ENCODE peak calls at places on chromosomes 12 and 14, in four cellular contexts. One of them, this sample, is unnamed.

GRCh38 chr14:91466192-91466591 is 43.9 kb downstream of the PPP4R3A start:
- DNase-seq in H9: no peak
- DNase-seq in keratinocyte: no peak
- DNase-seq in osteoblast: no peak
- DNase-seq in this sample: no peak

GRCh38 chr14:51609251-51609986 is 42.3 kb upstream of the FRMD6 start:
- DNase-seq in osteoblast: no peak
- DNase-seq in H9: no peak
- DNase-seq in keratinocyte: no peak
- DNase-seq in this sample: no peak

GRCh38 chr12:27424631-27425230 is 21.8 kb upstream of the SMCO2 start:
- DNase-seq in osteoblast: peak
- DNase-seq in H9: no peak
- DNase-seq in keratinocyte: no peak
- DNase-seq in this sample: no peak

GRCh38 chr14:25049559-25050493 is at the start of gene STXBP6:
- DNase-seq in osteoblast: peak
- DNase-seq in H9: peak
- DNase-seq in keratinocyte: no peak
- DNase-seq in this sample: no peak

GRCh38 chr12:32399373-32400113 is at the start of gene FGD4:
- DNase-seq in H9: peak
- DNase-seq in keratinocyte: no peak
- DNase-seq in osteoblast: peak
- DNase-seq in this sample: peak

GRCh38 chr12:32365473-32366064 is 33.8 kb upstream of the FGD4 start:
- DNase-seq in H9: peak
- DNase-seq in keratinocyte: peak
- DNase-seq in osteoblast: no peak
- DNase-seq in this sample: peak

GRCh38 chr14:65411656-65412188 is 808 bp upstream of the FUT8 start:
- DNase-seq in keratinocyte: peak
- DNase-seq in H9: peak
- DNase-seq in osteoblast: peak
- DNase-seq in this sample: peak

GRCh38 chr12:4369548-4369947 is 10.0 kb downstream of the FGF23 start:
- DNase-seq in keratinocyte: no peak
- DNase-seq in osteoblast: no peak
- DNase-seq in H9: no peak
- DNase-seq in this sample: no peak

GRCh38 chr12:3130053-3130805 is 53.0 kb downstream of the TSPAN9 start:
- DNase-seq in H9: no peak
- DNase-seq in keratinocyte: no peak
- DNase-seq in osteoblast: peak
- DNase-seq in this sample: no peak

GRCh38 chr12:1204581-1205121 is 213.6 kb downstream of the ERC1 start:
- DNase-seq in keratinocyte: no peak
- DNase-seq in osteoblast: peak
- DNase-seq in H9: no peak
- DNase-seq in this sample: no peak

GRCh38 chr12:120093592-120094355 is 22.8 kb downstream of the RAB35 start:
- DNase-seq in H9: peak
- DNase-seq in keratinocyte: no peak
- DNase-seq in osteoblast: peak
- DNase-seq in this sample: no peak

GRCh38 chr12:115867854-115868253 is 409.6 kb downstream of the MED13L start:
- DNase-seq in osteoblast: no peak
- DNase-seq in H9: no peak
- DNase-seq in keratinocyte: no peak
- DNase-seq in this sample: no peak
- H3K27ac ChIP-seq in osteoblast: no peak
- H3K27ac ChIP-seq in H9: no peak
- H3K27ac ChIP-seq in keratinocyte: no peak
- H3K27ac ChIP-seq in this sample: no peak

GRCh38 chr12:131851741-131852550 is 23.8 kb downstream of the MMP17 start:
- DNase-seq in osteoblast: peak
- DNase-seq in keratinocyte: no peak
- DNase-seq in H9: peak
- DNase-seq in this sample: no peak
- H3K27ac ChIP-seq in osteoblast: no peak
- H3K27ac ChIP-seq in keratinocyte: no peak
- H3K27ac ChIP-seq in H9: no peak
- H3K27ac ChIP-seq in this sample: no peak

GRCh38 chr12:109477963-109478315 is 505 bp downstream of the UBE3B start:
- DNase-seq in keratinocyte: no peak
- DNase-seq in osteoblast: no peak
- DNase-seq in H9: no peak
- DNase-seq in this sample: no peak
- H3K27ac ChIP-seq in keratinocyte: peak
- H3K27ac ChIP-seq in osteoblast: peak
- H3K27ac ChIP-seq in H9: no peak
- H3K27ac ChIP-seq in this sample: peak

GRCh38 chr14:36866867-36867266 is 205.2 kb downstream of the PAX9 start:
- DNase-seq in keratinocyte: no peak
- DNase-seq in H9: no peak
- DNase-seq in osteoblast: no peak
- DNase-seq in this sample: no peak

GRCh38 chr14:36874396-36875138 is 212.9 kb downstream of the PAX9 start:
- DNase-seq in keratinocyte: no peak
- DNase-seq in H9: no peak
- DNase-seq in osteoblast: no peak
- DNase-seq in this sample: peak

DNA sequence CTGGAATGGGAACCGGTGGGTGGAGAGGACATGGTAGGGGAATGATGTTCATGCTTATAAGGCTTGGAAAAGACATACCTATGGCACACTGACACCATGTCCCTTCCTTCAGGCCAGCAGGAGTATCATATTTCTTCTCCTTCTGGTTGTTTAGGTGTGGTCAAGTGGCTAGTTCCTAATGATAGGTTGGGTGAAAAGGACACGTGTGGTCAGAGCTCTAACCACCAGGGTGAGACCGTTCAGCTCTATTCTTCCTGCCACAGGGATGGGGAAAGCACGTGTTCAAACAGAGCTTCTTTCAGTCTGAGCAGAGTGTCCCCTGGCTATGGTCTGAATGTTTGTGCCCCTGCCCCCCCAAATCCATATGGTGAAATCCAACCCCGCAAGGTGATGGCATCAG is 209.1 kb downstream of the PAX9 start:
- DNase-seq in H9: no peak
- DNase-seq in osteoblast: no peak
- DNase-seq in keratinocyte: no peak
- DNase-seq in this sample: no peak
- H3K27ac ChIP-seq in H9: no peak
- H3K27ac ChIP-seq in osteoblast: no peak
- H3K27ac ChIP-seq in keratinocyte: no peak
- H3K27ac ChIP-seq in this sample: no peak

GRCh38 chr12:109501299-109501698 is 23.9 kb downstream of the UBE3B start:
- DNase-seq in H9: no peak
- DNase-seq in keratinocyte: no peak
- DNase-seq in osteoblast: no peak
- DNase-seq in this sample: no peak
- H3K27ac ChIP-seq in H9: no peak
- H3K27ac ChIP-seq in keratinocyte: no peak
- H3K27ac ChIP-seq in osteoblast: no peak
- H3K27ac ChIP-seq in this sample: no peak

DNA sequence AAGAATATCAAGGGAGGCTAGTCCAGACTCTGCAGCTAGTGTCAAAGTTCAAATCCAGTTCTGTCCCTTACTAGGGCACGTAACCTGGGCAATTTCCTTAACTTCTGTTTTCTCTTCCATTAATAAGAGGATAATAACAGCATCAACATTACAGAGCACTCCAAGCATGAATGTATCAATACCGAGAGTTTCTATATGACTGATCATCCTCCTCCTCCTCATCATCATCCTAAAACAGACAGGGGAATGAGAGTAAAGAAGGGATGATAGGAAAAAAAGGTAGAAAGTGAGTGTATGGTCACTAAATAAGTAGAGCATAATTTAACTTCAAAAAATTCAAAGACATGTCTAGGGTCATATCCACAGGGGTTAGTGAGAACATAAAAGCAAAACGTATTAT is 171.4 kb downstream of the NDUFA12 start:
- DNase-seq in keratinocyte: no peak
- DNase-seq in osteoblast: no peak
- DNase-seq in H9: no peak
- DNase-seq in this sample: no peak
- H3K27ac ChIP-seq in keratinocyte: no peak
- H3K27ac ChIP-seq in osteoblast: no peak
- H3K27ac ChIP-seq in H9: no peak
- H3K27ac ChIP-seq in this sample: no peak

GRCh38 chr12:9244894-9245293 is 36.7 kb upstream of the PZP start:
- DNase-seq in H9: no peak
- DNase-seq in keratinocyte: no peak
- DNase-seq in osteoblast: no peak
- DNase-seq in this sample: peak
- H3K27ac ChIP-seq in H9: no peak
- H3K27ac ChIP-seq in keratinocyte: no peak
- H3K27ac ChIP-seq in osteoblast: no peak
- H3K27ac ChIP-seq in this sample: no peak

GRCh38 chr14:75126679-75127473 is at the start of gene NEK9:
- DNase-seq in H9: peak
- DNase-seq in keratinocyte: no peak
- DNase-seq in osteoblast: peak
- DNase-seq in this sample: no peak
- H3K27ac ChIP-seq in H9: no peak
- H3K27ac ChIP-seq in keratinocyte: peak
- H3K27ac ChIP-seq in osteoblast: peak
- H3K27ac ChIP-seq in this sample: peak

GRCh38 chr12:21526721-21527345 is 737 bp downstream of the SPX start:
- DNase-seq in osteoblast: no peak
- DNase-seq in H9: no peak
- DNase-seq in keratinocyte: no peak
- DNase-seq in this sample: no peak
- H3K27ac ChIP-seq in osteoblast: no peak
- H3K27ac ChIP-seq in H9: no peak
- H3K27ac ChIP-seq in keratinocyte: no peak
- H3K27ac ChIP-seq in this sample: no peak